ENCODE peak calls at places on chromosomes 5 and 9, in six cellular contexts. X, W, J, F, K and H are unnamed samples.

GRCh38 chr5:37891832-37892231 is 52.0 kb upstream of the GDNF start:
- DNase-seq in X (no peak), W (no peak), J (no peak), F (no peak), K (no peak), H (no peak)

GRCh38 chr9:80957806-80958205 is 731.5 kb downstream of the TLE1 start:
- DNase-seq in X (no peak), W (no peak), J (no peak), F (no peak), K (no peak), H (no peak)

GRCh38 chr9:110343537-110343936 is 5.9 kb upstream of the TXNDC8 start:
- DNase-seq in X (no peak), W (no peak), J (no peak), F (no peak), K (no peak), H (no peak)

GRCh38 chr5:34007675-34008600 is at the start of gene AMACR:
- DNase-seq in X (peak; percentile 93), W (peak; percentile 50), J (peak; percentile 97), F (peak; percentile 97), K (peak; percentile 96), H (peak; percentile 90)

GRCh38 chr5:65213921-65214525 is 267.7 kb downstream of the ADAMTS6 start:
- DNase-seq in X (no peak), W (no peak), J (peak; percentile 45), F (no peak), K (peak; percentile 59), H (no peak)

GRCh38 chr5:29796018-29796417 is 1397.5 kb upstream of the CDH6 start:
- DNase-seq in X (no peak), W (no peak), J (no peak), F (no peak), K (peak; percentile 40), H (no peak)

GRCh38 chr5:21791304-21791703 is 1061.8 kb downstream of the CDH12 start:
- DNase-seq in X (no peak), W (no peak), J (peak; percentile 78), F (no peak), K (no peak), H (no peak)

GRCh38 chr5:1892211-1892610 is 9.5 kb upstream of the IRX4 start:
- DNase-seq in X (no peak), W (no peak), J (no peak), F (no peak), K (no peak), H (no peak)

GRCh38 chr5:169084775-169085566 is 216.0 kb downstream of the SLIT3 start:
- DNase-seq in X (no peak), W (no peak), J (no peak), F (no peak), K (no peak), H (no peak)

GRCh38 chr9:16633794-16634193 is 236.7 kb downstream of the BNC2 start:
- DNase-seq in X (no peak), W (no peak), J (no peak), F (no peak), K (no peak), H (no peak)

GRCh38 chr5:146890733-146891440 is 12.3 kb upstream of the PPP2R2B start:
- DNase-seq in X (no peak), W (no peak), J (no peak), F (no peak), K (peak; percentile 2), H (no peak)

GRCh38 chr5:65539827-65540226 is 23.1 kb downstream of the CENPK start:
- DNase-seq in X (no peak), W (no peak), J (peak; percentile 30), F (no peak), K (no peak), H (no peak)

GRCh38 chr5:102782245-102782872 is 27.3 kb downstream of the PAM start:
- DNase-seq in X (no peak), W (no peak), J (no peak), F (no peak), K (no peak), H (no peak)

GRCh38 chr5:16483361-16483760 is 17.8 kb upstream of the ZNF622 start:
- DNase-seq in X (no peak), W (no peak), J (peak; percentile 94), F (no peak), K (no peak), H (no peak)

GRCh38 chr5:74324556-74324955 is 316.0 kb downstream of the ENC1 start:
- DNase-seq in X (no peak), W (no peak), J (no peak), F (no peak), K (no peak), H (no peak)

GRCh38 chr5:173625686-173626500 is 9.4 kb upstream of the BOD1 start:
- DNase-seq in X (no peak), W (no peak), J (peak; percentile 19), F (no peak), K (no peak), H (no peak)

GRCh38 chr5:154449786-154450185 is 4.0 kb downstream of the SAP30L start:
- DNase-seq in X (no peak), W (no peak), J (no peak), F (no peak), K (no peak), H (no peak)

GRCh38 chr9:100700689-100701318 is 122.9 kb downstream of the CAVIN4 start:
- DNase-seq in X (no peak), W (no peak), J (peak; percentile 22), F (no peak), K (peak; percentile 50), H (no peak)

GRCh38 chr5:1480217-1480616 is 35.0 kb upstream of the SLC6A3 start:
- DNase-seq in X (no peak), W (no peak), J (no peak), F (peak; percentile 48), K (no peak), H (no peak)

GRCh38 chr9:86202338-86202882 is 57.0 kb downstream of the C9orf153 start:
- DNase-seq in X (no peak), W (peak; percentile 17), J (peak; percentile 59), F (no peak), K (peak; percentile 61), H (no peak)

DNA sequence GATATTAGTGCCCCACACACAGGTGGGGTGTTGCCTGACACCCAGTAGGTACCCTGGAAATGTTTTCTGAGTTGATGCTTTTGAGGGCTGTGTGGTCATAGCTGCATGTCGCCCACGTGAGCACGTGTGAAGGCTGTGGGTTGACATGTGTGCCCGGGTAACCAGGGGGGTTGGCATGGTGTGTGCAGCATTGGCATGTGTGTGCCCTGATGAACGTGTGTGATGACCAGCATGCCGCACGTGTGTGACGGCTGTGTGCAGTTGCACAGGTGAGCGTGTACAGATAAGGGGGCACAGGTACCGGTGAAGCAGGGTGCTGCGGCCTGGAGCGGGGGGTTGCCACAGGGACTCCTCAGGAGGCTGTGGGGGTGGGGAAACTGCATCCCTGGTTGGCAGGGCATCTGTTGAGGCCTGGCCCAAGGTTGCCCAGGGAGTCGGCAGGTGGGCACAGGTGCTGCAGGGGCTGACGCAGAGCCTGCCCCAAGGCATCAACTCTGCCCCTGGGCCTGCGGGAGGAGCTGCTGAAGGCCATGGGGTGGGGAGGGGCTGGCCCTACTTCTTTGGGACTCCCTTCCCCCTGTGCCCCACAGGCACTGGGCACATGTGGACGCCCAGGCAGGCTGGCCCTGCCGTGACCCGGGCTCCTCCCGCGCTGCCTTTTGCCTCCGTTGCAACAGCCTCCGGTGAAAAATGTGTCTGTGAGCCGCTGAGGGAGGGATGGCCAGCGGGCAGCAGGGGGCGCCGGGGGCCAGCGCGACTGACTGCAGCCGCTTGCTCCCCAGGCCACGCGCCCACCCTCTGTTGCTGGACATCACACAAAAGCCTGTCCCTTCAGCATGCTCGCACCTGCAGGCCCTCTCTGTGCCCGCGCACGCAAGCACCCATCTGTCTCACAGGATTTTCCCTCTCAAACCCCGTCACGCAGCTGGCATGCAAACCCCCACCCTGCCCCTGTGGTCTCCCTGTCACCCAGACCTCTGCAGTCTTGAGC is 2.2 kb downstream of the UNC5A start:
- DNase-seq in X (no peak), W (no peak), J (no peak), F (no peak), K (no peak), H (no peak)
- H3K4me3 ChIP-seq in X (no peak overlapping the region), W (no peak overlapping the region), J (no peak overlapping the region), F (no peak overlapping the region), K (no peak overlapping the region), H (no peak overlapping the region)

GRCh38 chr9:130054820-130055219 is 1.1 kb downstream of the GPR107 start:
- DNase-seq in X (no peak), W (no peak), J (no peak), F (no peak), K (no peak), H (no peak)

GRCh38 chr9:130062750-130063149 is 9.0 kb downstream of the GPR107 start:
- DNase-seq in X (no peak), W (no peak), J (no peak), F (no peak), K (no peak), H (no peak)

GRCh38 chr9:130060296-130060695 is 6.6 kb downstream of the GPR107 start:
- DNase-seq in X (no peak), W (no peak), J (no peak), F (peak; percentile 68), K (no peak), H (no peak)

GRCh38 chr9:130058154-130058553 is 4.4 kb downstream of the GPR107 start:
- DNase-seq in X (no peak), W (no peak), J (peak; percentile 26), F (no peak), K (peak; percentile 44), H (no peak)

DNA sequence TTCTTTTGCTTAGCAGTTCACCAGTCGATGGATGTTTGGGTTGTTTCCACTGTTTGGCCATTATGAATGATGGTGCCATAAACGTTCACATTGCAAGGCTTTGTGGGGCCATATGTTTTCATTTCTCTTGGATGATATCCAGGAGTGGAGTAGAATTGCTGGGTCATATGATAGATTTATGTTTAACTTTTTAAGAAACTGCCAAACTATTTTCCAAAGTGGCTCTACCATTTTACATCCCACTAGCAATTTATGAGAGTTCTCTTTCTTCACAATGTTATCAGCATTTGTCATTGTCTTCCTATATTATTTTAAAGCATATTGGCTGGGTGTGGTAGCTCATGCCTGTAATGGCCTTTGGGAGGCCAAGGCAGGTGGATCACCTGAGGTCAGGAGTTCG is 5.2 kb downstream of the GPR107 start:
- DNase-seq in X (no peak), W (no peak), J (no peak), F (no peak), K (no peak), H (no peak)
- H3K4me3 ChIP-seq in X (no peak overlapping the region), W (no peak overlapping the region), J (no peak overlapping the region), F (no peak overlapping the region), K (no peak overlapping the region), H (no peak overlapping the region)

GRCh38 chr9:3951266-3951665 is 348.6 kb downstream of the GLIS3 start:
- DNase-seq in X (no peak), W (no peak), J (no peak), F (no peak), K (no peak), H (no peak)
- H3K4me3 ChIP-seq in X (no peak overlapping the region), W (no peak overlapping the region), J (no peak overlapping the region), F (no peak overlapping the region), K (no peak overlapping the region), H (no peak overlapping the region)

GRCh38 chr9:125757834-125758233 is 10.7 kb downstream of the PBX3 start:
- DNase-seq in X (no peak), W (no peak), J (no peak), F (no peak), K (no peak), H (no peak)

GRCh38 chr9:125760537-125760936 is 13.4 kb downstream of the PBX3 start:
- DNase-seq in X (no peak), W (no peak), J (no peak), F (no peak), K (no peak), H (no peak)

GRCh38 chr9:125759812-125760134 is 12.6 kb downstream of the PBX3 start:
- DNase-seq in X (no peak), W (no peak), J (no peak), F (no peak), K (no peak), H (no peak)

GRCh38 chr9:125761685-125762084 is 14.5 kb downstream of the PBX3 start:
- DNase-seq in X (no peak), W (no peak), J (no peak), F (no peak), K (no peak), H (no peak)

GRCh38 chr9:125758986-125759811 is 12.0 kb downstream of the PBX3 start:
- DNase-seq in X (no peak), W (no peak), J (peak; percentile 44), F (no peak), K (no peak), H (no peak)
- H3K4me3 ChIP-seq in X (peak overlapping the region; percentile 23), W (peak overlapping the region; percentile 24), J (peak overlapping the region; percentile 53), F (peak overlapping the region; percentile 3), K (no peak overlapping the region), H (peak overlapping the region; percentile 7)